ENCODE peak calls at places on chromosomes 16 and 17, in eight cellular contexts. V, K, G, E, D, F, J and Q are unnamed samples.

GRCh38 chr16:11586856-11587642 is at the start of gene LITAF:
- DNase-seq in V (peak; percentile 58), K (no peak), G (no peak), E (peak; percentile 80), D (peak; percentile 84), F (peak; percentile 26), J (peak; percentile 28), Q (no peak)

GRCh38 chr16:73228649-73229048 is 180.7 kb upstream of the ZFHX3 start:
- DNase-seq in V (no peak), K (no peak), G (no peak), E (no peak), D (no peak), F (no peak), J (no peak), Q (no peak)

GRCh38 chr16:3458852-3459361 is 15.4 kb downstream of the NAA60 start:
- DNase-seq in V (no peak), K (no peak), G (no peak), E (no peak), D (no peak), F (no peak), J (no peak), Q (no peak)

GRCh38 chr17:7174603-7175362 is 4.4 kb downstream of the ASGR1 start:
- DNase-seq in V (no peak), K (no peak), G (no peak), E (no peak), D (no peak), F (no peak), J (no peak), Q (no peak)

GRCh38 chr16:68416057-68417046 is 32.0 kb downstream of the SMPD3 start:
- DNase-seq in V (no peak), K (no peak), G (no peak), E (no peak), D (no peak), F (no peak), J (no peak), Q (no peak)

GRCh38 chr17:69508814-69509213 is 94.3 kb downstream of the MAP2K6 start:
- DNase-seq in V (no peak), K (no peak), G (no peak), E (no peak), D (no peak), F (no peak), J (no peak), Q (no peak)

GRCh38 chr17:19304209-19304608 is 58.3 kb downstream of the B9D1 start:
- DNase-seq in V (no peak), K (no peak), G (no peak), E (peak; percentile 73), D (no peak), F (no peak), J (no peak), Q (no peak)

GRCh38 chr17:16968786-16969185 is 3.1 kb downstream of the TNFRSF13B start:
- DNase-seq in V (no peak), K (no peak), G (no peak), E (no peak), D (no peak), F (no peak), J (no peak), Q (no peak)

GRCh38 chr16:54437361-54437760 is 150.8 kb upstream of the IRX3 start:
- DNase-seq in V (no peak), K (no peak), G (no peak), E (no peak), D (no peak), F (no peak), J (no peak), Q (no peak)

GRCh38 chr16:86679490-86679889 is 101.1 kb downstream of the FOXL1 start:
- DNase-seq in V (no peak), K (no peak), G (no peak), E (no peak), D (no peak), F (no peak), J (no peak), Q (no peak)

GRCh38 chr16:9033125-9033830 is 58.2 kb upstream of the HAPSTR1 start:
- DNase-seq in V (no peak), K (no peak), G (peak; percentile 37), E (no peak), D (peak; percentile 64), F (no peak), J (peak; percentile 9), Q (no peak)

GRCh38 chr16:30747331-30747730 is 894 bp upstream of the PHKG2 start:
- DNase-seq in V (no peak), K (no peak), G (no peak), E (no peak), D (peak; percentile 32), F (no peak), J (no peak), Q (no peak)

GRCh38 chr17:33901085-33901484 is 354.0 kb upstream of the CCL2 start:
- DNase-seq in V (no peak), K (no peak), G (no peak), E (no peak), D (no peak), F (no peak), J (no peak), Q (no peak)

GRCh38 chr17:72151565-72152391 is 31.0 kb downstream of the SOX9 start:
- DNase-seq in V (no peak), K (no peak), G (no peak), E (no peak), D (peak; percentile 54), F (no peak), J (no peak), Q (no peak)

GRCh38 chr17:71455219-71455618 is 665.6 kb upstream of the SOX9 start:
- DNase-seq in V (no peak), K (no peak), G (no peak), E (no peak), D (no peak), F (no peak), J (no peak), Q (no peak)

GRCh38 chr17:57669671-57670529 is 75.2 kb downstream of the CCDC182 start:
- DNase-seq in V (no peak), K (no peak), G (no peak), E (no peak), D (no peak), F (no peak), J (no peak), Q (no peak)

GRCh38 chr17:5584383-5584951 is at the start of gene NLRP1:
- DNase-seq in V (peak; percentile 88), K (peak; percentile 91), G (peak; percentile 59), E (peak; percentile 94), D (peak; percentile 96), F (peak; percentile 88), J (peak; percentile 13), Q (peak; percentile 98)

GRCh38 chr17:18093616-18094408 is 6.1 kb downstream of the DRG2 start:
- DNase-seq in V (no peak), K (no peak), G (peak; percentile 53), E (no peak), D (peak; percentile 38), F (no peak), J (no peak), Q (no peak)